ENCODE peak calls at places on chromosome X, in nine cellular contexts. L is left lung, R is GM23248, I is sigmoid colon, M is mucosa of descending colon, D is PC-3, H is thoracic aorta, N is A549, E is ovary. X is an unnamed sample.
A peak's percentile ranks its signal among the peaks of the same experiment; 100 is the strongest.

GRCh38 chrX:5122181-5122678 is 1106.4 kb downstream of the NLGN4X start:
- DNase-seq in I (no peak), M (no peak), R (no peak), E (no peak), L (no peak), N (no peak), H (no peak), D (no peak), X (no peak)

GRCh38 chrX:105738162-105738561 is 84.2 kb upstream of the NRK start:
- DNase-seq in L (no peak), H (no peak), M (no peak), E (no peak), I (no peak), N (no peak), D (no peak), R (no peak), X (no peak)

GRCh38 chrX:121876316-121876715 is 828.9 kb downstream of the GLUD2 start:
- DNase-seq in H (no peak), L (no peak), M (no peak), D (no peak), R (peak; percentile 78), E (no peak), I (no peak), N (no peak), X (no peak)

GRCh38 chrX:9183481-9183880 is 149.6 kb upstream of the FAM9B start:
- DNase-seq in H (no peak), D (peak; percentile 76), M (no peak), R (no peak), N (peak; percentile 13), L (no peak), I (no peak), E (no peak), X (no peak)

GRCh38 chrX:130378008-130378669 is 7.3 kb downstream of the GPR119 start:
- DNase-seq in M (no peak), E (no peak), H (no peak), D (no peak), L (no peak), N (no peak), R (no peak), I (no peak), X (no peak)

GRCh38 chrX:49163555-49164419 is 1.2 kb downstream of the MAGIX start:
- DNase-seq in H (peak; percentile 50), D (peak; percentile 88), L (peak; percentile 94), M (peak; percentile 92), R (peak; percentile 81), N (peak; percentile 91), E (peak; percentile 85), I (peak; percentile 94), X (peak; percentile 83)

GRCh38 chrX:151698485-151698884 is 3.2 kb downstream of the PRRG3 start:
- DNase-seq in I (no peak), N (no peak), R (no peak), M (no peak), E (no peak), L (no peak), D (no peak), H (no peak), X (no peak)

GRCh38 chrX:72305286-72306084 is at the start of gene CITED1:
- DNase-seq in I (no peak), D (no peak), R (peak; percentile 39), L (peak; percentile 53), E (no peak), H (no peak), M (no peak), N (no peak), X (no peak)

GRCh38 chrX:118493653-118494297 is 1.8 kb upstream of the DOCK11 start:
- DNase-seq in I (no peak), N (no peak), E (no peak), R (peak; percentile 6), D (peak; percentile 3), H (no peak), M (no peak), L (no peak), X (no peak)

GRCh38 chrX:77085372-77085771 is 361.8 kb upstream of the FGF16 start:
- DNase-seq in R (no peak), D (peak; percentile 6), E (no peak), H (no peak), L (no peak), N (no peak), I (no peak), M (no peak), X (no peak)

GRCh38 chrX:108000751-108001150 is 18.6 kb upstream of the TEX13B start:
- DNase-seq in R (no peak), I (no peak), D (peak; percentile 10), M (no peak), L (no peak), H (no peak), E (no peak), N (peak; percentile 2), X (no peak)

GRCh38 chrX:64204701-64205440 is 637 bp downstream of the AMER1 start:
- DNase-seq in N (no peak), H (no peak), R (peak; percentile 71), M (peak; percentile 59), L (peak; percentile 63), E (peak; percentile 48), D (peak; percentile 25), I (peak; percentile 71), X (no peak)

DNA sequence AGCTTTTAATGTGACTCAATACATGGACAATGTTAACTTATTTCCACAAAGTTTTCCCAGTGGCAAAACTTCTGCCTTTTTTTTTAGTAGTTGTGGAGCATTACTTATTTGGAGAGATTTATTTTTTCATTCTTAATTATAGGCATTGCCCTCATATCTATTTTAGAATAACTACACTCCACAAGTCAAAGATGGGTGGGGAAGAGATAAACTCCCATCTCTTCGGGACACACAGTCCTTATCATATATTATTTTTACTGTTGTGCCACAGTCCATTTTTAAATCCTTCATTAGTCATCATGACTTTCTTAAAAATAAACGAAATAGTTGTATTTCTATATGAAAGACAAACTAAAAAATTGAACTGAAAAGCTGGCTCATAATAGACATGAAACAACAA is 1.2 kb downstream of the DMD start:
- DNase-seq in N (no peak), L (no peak), D (no peak), E (no peak), H (no peak), M (no peak), R (no peak), I (no peak), X (no peak)
- H3K4me3 ChIP-seq in N (no peak overlapping the region), L (peak overlapping the region; percentile 15), D (no peak overlapping the region), E (peak overlapping the region; percentile 34), H (peak overlapping the region; percentile 72), M (no peak overlapping the region), R (no peak overlapping the region), I (peak overlapping the region; percentile 28), X (no peak overlapping the region)

GRCh38 chrX:71214604-71215334 is 8.3 kb upstream of the GJB1 start:
- DNase-seq in D (no peak), H (no peak), E (no peak), N (no peak), M (peak; percentile 81), R (no peak), I (no peak), L (no peak), X (no peak)

GRCh38 chrX:71217298-71217697 is 5.7 kb upstream of the GJB1 start:
- DNase-seq in N (no peak), M (no peak), L (no peak), D (no peak), R (no peak), I (no peak), E (no peak), H (no peak), X (no peak)

GRCh38 chrX:71215335-71215912 is 7.6 kb upstream of the GJB1 start:
- DNase-seq in N (no peak), L (no peak), R (no peak), I (no peak), E (no peak), M (no peak), H (no peak), D (no peak), X (no peak)

GRCh38 chrX:71214152-71214551 is 8.9 kb upstream of the GJB1 start:
- DNase-seq in D (no peak), M (no peak), N (no peak), R (no peak), H (no peak), L (no peak), I (no peak), E (no peak), X (no peak)

GRCh38 chrX:71216446-71216845 is 6.6 kb upstream of the GJB1 start:
- DNase-seq in E (no peak), L (no peak), D (no peak), H (no peak), N (no peak), R (no peak), I (no peak), M (no peak), X (no peak)
- H3K4me1 ChIP-seq in E (no peaks in the 10 kb centered on the region), L (no peaks in the 10 kb centered on the region), D (peaks cover 8% of the 10 kb centered on the region), H (no peaks in the 10 kb centered on the region), N (no peaks in the 10 kb centered on the region), R (no peaks in the 10 kb centered on the region), I (no peaks in the 10 kb centered on the region), M (peaks cover 4% of the 10 kb centered on the region), X (no peaks in the 10 kb centered on the region)

GRCh38 chrX:12979011-12979629 is 4.2 kb downstream of the TMSB4X start:
- DNase-seq in M (no peak), E (no peak), N (no peak), D (no peak), L (no peak), R (peak; percentile 29), H (no peak), I (no peak), X (no peak)
- H3K4me3 ChIP-seq in M (no peak overlapping the region), E (no peak overlapping the region), N (no peak overlapping the region), D (no peak overlapping the region), L (no peak overlapping the region), R (no peak overlapping the region), H (peak overlapping the region; percentile 96), I (no peak overlapping the region), X (peak overlapping the region; percentile 57)

DNA sequence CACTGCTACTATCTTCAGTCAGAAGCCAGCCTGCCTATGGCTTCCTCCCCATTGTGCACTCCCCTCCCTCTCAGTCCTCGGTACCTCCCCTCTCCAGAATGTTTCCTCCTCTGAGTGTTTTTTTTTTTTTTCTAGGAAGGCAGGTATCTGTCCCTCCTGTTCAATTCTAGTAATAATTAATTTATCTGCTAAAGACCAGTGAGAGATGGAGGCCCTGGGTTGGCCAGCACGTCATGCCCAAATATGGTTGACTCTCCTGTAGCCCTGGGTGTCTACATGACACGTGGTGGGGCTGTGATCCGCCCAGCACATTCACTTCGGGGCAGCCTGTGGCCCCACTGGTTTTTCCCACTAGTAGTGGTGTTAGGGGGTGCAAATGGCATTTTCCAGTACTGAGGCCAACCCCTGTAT is 1.8 kb downstream of the FLNA start:
- DNase-seq in L (no peak), M (no peak), N (peak; percentile 76), R (peak; percentile 68), H (no peak), E (no peak), D (no peak), I (no peak), X (no peak)
- H3K4me1 ChIP-seq in L (no peaks in the 10 kb centered on the region), M (no peaks in the 10 kb centered on the region), N (peaks cover 35% of the 10 kb centered on the region), R (peaks cover 6% of the 10 kb centered on the region), H (peaks cover 10% of the 10 kb centered on the region), E (peaks cover 7% of the 10 kb centered on the region), D (peaks cover 33% of the 10 kb centered on the region), I (peaks cover 19% of the 10 kb centered on the region), X (peaks cover 18% of the 10 kb centered on the region)

GRCh38 chrX:31629195-31629594 is 557.4 kb upstream of the FTHL17 start:
- DNase-seq in D (no peak), E (no peak), I (no peak), L (no peak), M (no peak), R (no peak), N (no peak), H (no peak), X (no peak)
- H3K4me3 ChIP-seq in D (no peak overlapping the region), E (no peak overlapping the region), I (no peak overlapping the region), L (no peak overlapping the region), M (no peak overlapping the region), R (no peak overlapping the region), N (no peak overlapping the region), H (no peak overlapping the region), X (no peak overlapping the region)